ENCODE peak calls at places on chromosomes 4 and X, in eight cellular contexts. One of them, this sample, is unnamed. For H3K27me3, the result is how much of the 10 kb centered on the place peaks cover.

GRCh38 chr4:25953740-25954139 is 39.7 kb downstream of the SMIM20 start:
- DNase-seq in H9: no peak
- DNase-seq in MG63: peak
- DNase-seq in K562: no peak
- DNase-seq in right atrium auricular region: no peak
- DNase-seq in transverse colon: no peak
- DNase-seq in ascending aorta: no peak
- DNase-seq in CD8-positive, alpha-beta T cell: no peak
- DNase-seq in this sample: no peak

GRCh38 chr4:185016101-185016940 is 2.0 kb upstream of the HELT start:
- DNase-seq in H9: no peak
- DNase-seq in CD8-positive, alpha-beta T cell: no peak
- DNase-seq in MG63: no peak
- DNase-seq in right atrium auricular region: no peak
- DNase-seq in transverse colon: no peak
- DNase-seq in K562: no peak
- DNase-seq in ascending aorta: no peak
- DNase-seq in this sample: no peak

GRCh38 chr4:56469489-56470210 is 2.2 kb downstream of the SRP72 start:
- DNase-seq in K562: no peak
- DNase-seq in MG63: no peak
- DNase-seq in H9: no peak
- DNase-seq in CD8-positive, alpha-beta T cell: no peak
- DNase-seq in transverse colon: no peak
- DNase-seq in right atrium auricular region: no peak
- DNase-seq in ascending aorta: no peak
- DNase-seq in this sample: no peak

GRCh38 chr4:41373221-41373620 is 116.5 kb downstream of the UCHL1 start:
- DNase-seq in ascending aorta: no peak
- DNase-seq in MG63: no peak
- DNase-seq in right atrium auricular region: no peak
- DNase-seq in transverse colon: no peak
- DNase-seq in CD8-positive, alpha-beta T cell: no peak
- DNase-seq in K562: no peak
- DNase-seq in H9: no peak
- DNase-seq in this sample: no peak

GRCh38 chr4:7765676-7766075 is 174.0 kb downstream of the AFAP1 start:
- DNase-seq in ascending aorta: no peak
- DNase-seq in right atrium auricular region: no peak
- DNase-seq in K562: no peak
- DNase-seq in H9: no peak
- DNase-seq in MG63: no peak
- DNase-seq in transverse colon: no peak
- DNase-seq in CD8-positive, alpha-beta T cell: no peak
- DNase-seq in this sample: no peak

GRCh38 chrX:86981326-86981890 is 536.2 kb upstream of the KLHL4 start:
- DNase-seq in right atrium auricular region: no peak
- DNase-seq in K562: no peak
- DNase-seq in CD8-positive, alpha-beta T cell: no peak
- DNase-seq in ascending aorta: no peak
- DNase-seq in H9: peak
- DNase-seq in transverse colon: no peak
- DNase-seq in MG63: no peak
- DNase-seq in this sample: no peak

GRCh38 chr4:182143086-182143821 is 99.9 kb upstream of the TENM3 start:
- DNase-seq in K562: no peak
- DNase-seq in CD8-positive, alpha-beta T cell: no peak
- DNase-seq in H9: no peak
- DNase-seq in transverse colon: peak
- DNase-seq in right atrium auricular region: no peak
- DNase-seq in MG63: peak
- DNase-seq in ascending aorta: no peak
- DNase-seq in this sample: peak

GRCh38 chr4:39587881-39588280 is 50.8 kb downstream of the SMIM14 start:
- DNase-seq in K562: no peak
- DNase-seq in H9: no peak
- DNase-seq in CD8-positive, alpha-beta T cell: no peak
- DNase-seq in MG63: no peak
- DNase-seq in ascending aorta: no peak
- DNase-seq in transverse colon: no peak
- DNase-seq in right atrium auricular region: no peak
- DNase-seq in this sample: no peak

GRCh38 chrX:121000589-121000988 is 15.0 kb upstream of the CT47A1 start:
- DNase-seq in CD8-positive, alpha-beta T cell: no peak
- DNase-seq in MG63: no peak
- DNase-seq in K562: no peak
- DNase-seq in transverse colon: no peak
- DNase-seq in ascending aorta: no peak
- DNase-seq in right atrium auricular region: no peak
- DNase-seq in H9: no peak
- DNase-seq in this sample: no peak

GRCh38 chr4:180057891-180058643 is 2185.1 kb upstream of the TENM3 start:
- DNase-seq in transverse colon: peak
- DNase-seq in MG63: peak
- DNase-seq in ascending aorta: no peak
- DNase-seq in CD8-positive, alpha-beta T cell: no peak
- DNase-seq in K562: no peak
- DNase-seq in H9: peak
- DNase-seq in right atrium auricular region: no peak
- DNase-seq in this sample: peak

GRCh38 chr4:150005537-150005936 is 72.7 kb upstream of the DCLK2 start:
- DNase-seq in H9: no peak
- DNase-seq in CD8-positive, alpha-beta T cell: no peak
- DNase-seq in ascending aorta: no peak
- DNase-seq in transverse colon: no peak
- DNase-seq in K562: no peak
- DNase-seq in right atrium auricular region: no peak
- DNase-seq in MG63: no peak
- DNase-seq in this sample: no peak

GRCh38 chrX:103811858-103812257 is 20.2 kb downstream of the RAB9B start:
- DNase-seq in ascending aorta: no peak
- DNase-seq in H9: no peak
- DNase-seq in MG63: no peak
- DNase-seq in right atrium auricular region: no peak
- DNase-seq in transverse colon: no peak
- DNase-seq in CD8-positive, alpha-beta T cell: no peak
- DNase-seq in K562: no peak
- DNase-seq in this sample: no peak

GRCh38 chr4:20984011-20984836 is 284.0 kb downstream of the PACRGL start:
- DNase-seq in right atrium auricular region: no peak
- DNase-seq in transverse colon: peak
- DNase-seq in K562: no peak
- DNase-seq in CD8-positive, alpha-beta T cell: no peak
- DNase-seq in MG63: peak
- DNase-seq in ascending aorta: no peak
- DNase-seq in H9: peak
- DNase-seq in this sample: no peak

GRCh38 chr4:116024954-116025708 is 911.7 kb upstream of the NDST4 start:
- DNase-seq in MG63: no peak
- DNase-seq in ascending aorta: no peak
- DNase-seq in CD8-positive, alpha-beta T cell: no peak
- DNase-seq in K562: no peak
- DNase-seq in transverse colon: no peak
- DNase-seq in right atrium auricular region: no peak
- DNase-seq in H9: no peak
- DNase-seq in this sample: no peak

GRCh38 chr4:110635155-110635479 is 12.2 kb upstream of the PITX2 start:
- DNase-seq in H9: no peak
- DNase-seq in transverse colon: no peak
- DNase-seq in ascending aorta: no peak
- DNase-seq in MG63: no peak
- DNase-seq in right atrium auricular region: no peak
- DNase-seq in K562: no peak
- DNase-seq in CD8-positive, alpha-beta T cell: no peak
- DNase-seq in this sample: no peak
- H3K27me3 ChIP-seq in H9: half or more
- H3K27me3 ChIP-seq in transverse colon: half or more
- H3K27me3 ChIP-seq in ascending aorta: under half
- H3K27me3 ChIP-seq in MG63: under half
- H3K27me3 ChIP-seq in right atrium auricular region: half or more
- H3K27me3 ChIP-seq in K562: under half
- H3K27me3 ChIP-seq in CD8-positive, alpha-beta T cell: under half
- H3K27me3 ChIP-seq in this sample: under half

DNA sequence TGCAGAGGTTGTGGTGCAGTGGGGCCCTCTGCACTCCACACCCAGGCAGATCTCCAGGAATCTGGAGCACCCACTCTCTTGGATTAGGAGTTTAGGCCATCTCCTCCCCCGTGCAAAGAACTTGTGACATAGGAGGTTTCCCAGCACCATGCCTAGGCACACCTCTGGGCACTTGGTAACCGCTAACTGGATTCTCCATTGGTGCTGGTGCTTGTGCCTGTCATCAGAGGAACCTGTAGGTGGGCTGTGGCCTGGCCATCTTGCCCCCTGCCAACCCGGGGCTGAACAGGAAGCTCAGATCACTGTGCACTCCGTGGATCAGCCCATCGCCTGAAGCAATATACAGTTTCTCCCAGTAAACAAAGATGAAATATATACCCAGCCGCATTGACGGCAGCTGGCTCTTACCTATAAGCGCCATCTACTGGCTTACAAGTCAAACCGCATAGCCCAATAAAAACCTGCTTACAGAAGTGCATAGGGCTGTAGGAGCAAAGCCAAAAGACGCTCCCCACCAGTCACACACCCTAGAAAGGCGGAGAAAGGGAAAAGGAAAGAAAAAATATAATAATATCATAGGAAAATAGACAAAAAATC is 19.1 kb upstream of the TEX13B start:
- DNase-seq in K562: peak
- DNase-seq in H9: no peak
- DNase-seq in MG63: no peak
- DNase-seq in right atrium auricular region: no peak
- DNase-seq in CD8-positive, alpha-beta T cell: no peak
- DNase-seq in transverse colon: no peak
- DNase-seq in ascending aorta: no peak
- DNase-seq in this sample: no peak
- H3K27me3 ChIP-seq in K562: under half
- H3K27me3 ChIP-seq in H9: under half
- H3K27me3 ChIP-seq in MG63: under half
- H3K27me3 ChIP-seq in right atrium auricular region: under half
- H3K27me3 ChIP-seq in CD8-positive, alpha-beta T cell: under half
- H3K27me3 ChIP-seq in transverse colon: under half
- H3K27me3 ChIP-seq in ascending aorta: under half
- H3K27me3 ChIP-seq in this sample: under half

GRCh38 chr4:122606364-122607043 is 14.4 kb downstream of the IL21 start:
- DNase-seq in ascending aorta: no peak
- DNase-seq in CD8-positive, alpha-beta T cell: no peak
- DNase-seq in MG63: no peak
- DNase-seq in H9: peak
- DNase-seq in transverse colon: no peak
- DNase-seq in K562: peak
- DNase-seq in right atrium auricular region: no peak
- DNase-seq in this sample: no peak
- H3K27me3 ChIP-seq in ascending aorta: under half
- H3K27me3 ChIP-seq in CD8-positive, alpha-beta T cell: under half
- H3K27me3 ChIP-seq in MG63: under half
- H3K27me3 ChIP-seq in H9: under half
- H3K27me3 ChIP-seq in transverse colon: under half
- H3K27me3 ChIP-seq in K562: under half
- H3K27me3 ChIP-seq in right atrium auricular region: under half
- H3K27me3 ChIP-seq in this sample: under half

GRCh38 chrX:133587071-133587470 is 171.8 kb upstream of the GPC4 start:
- DNase-seq in H9: no peak
- DNase-seq in right atrium auricular region: no peak
- DNase-seq in ascending aorta: no peak
- DNase-seq in transverse colon: no peak
- DNase-seq in MG63: no peak
- DNase-seq in K562: no peak
- DNase-seq in CD8-positive, alpha-beta T cell: no peak
- DNase-seq in this sample: no peak
- H3K27me3 ChIP-seq in H9: under half
- H3K27me3 ChIP-seq in right atrium auricular region: under half
- H3K27me3 ChIP-seq in ascending aorta: under half
- H3K27me3 ChIP-seq in transverse colon: under half
- H3K27me3 ChIP-seq in MG63: under half
- H3K27me3 ChIP-seq in K562: under half
- H3K27me3 ChIP-seq in CD8-positive, alpha-beta T cell: under half
- H3K27me3 ChIP-seq in this sample: under half